ENCODE peak calls at places on chromosomes 5 and 9, in ten cellular contexts. D is pancreas; M is endothelial cell of umbilical vein; L is activated B cell treated with CpG ODN at 0.5 μM for 24 hours; H is osteocyte; G is CD8-positive, alpha-beta T cell; E is progenitor cell of endocrine pancreas; K is coronary artery; J is bronchial epithelial cell; Q is nephron progenitor cell. B is an unnamed sample.

GRCh38 chr9:80410106-80410505 is 838.3 kb downstream of the TLE4 start:
- DNase-seq in H (no peak), L (no peak), E (no peak), K (no peak), D (no peak), G (no peak), Q (peak; percentile 47), M (no peak), J (no peak), B (no peak)

GRCh38 chr9:125484632-125485282 is 222.3 kb downstream of the MAPKAP1 start:
- DNase-seq in K (no peak), E (no peak), G (no peak), J (peak; percentile 34), Q (no peak), M (peak; percentile 59), L (no peak), H (peak; percentile 34), D (no peak), B (peak; percentile 95)

GRCh38 chr9:131422241-131422792 is 28.4 kb downstream of the PRRC2B start:
- DNase-seq in L (no peak), K (no peak), M (peak; percentile 26), D (no peak), G (no peak), E (no peak), H (no peak), Q (no peak), J (peak; percentile 46), B (no peak)

GRCh38 chr5:124436294-124436693 is 310.1 kb downstream of the ZNF608 start:
- DNase-seq in K (no peak), Q (no peak), J (peak; percentile 4), G (no peak), H (no peak), D (no peak), E (no peak), M (peak; percentile 9), L (no peak), B (peak; percentile 8)

GRCh38 chr9:8560560-8561525 is 761.3 kb upstream of the DMAC1 start:
- DNase-seq in H (no peak), M (no peak), D (no peak), L (no peak), G (no peak), E (no peak), K (no peak), Q (no peak), J (peak; percentile 42), B (no peak)

GRCh38 chr5:136053336-136054121 is 24.7 kb downstream of the TGFBI start:
- DNase-seq in E (no peak), K (no peak), Q (no peak), J (peak; percentile 95), M (peak; percentile 77), H (no peak), L (no peak), G (no peak), D (no peak), B (peak; percentile 94)

GRCh38 chr5:95846554-95847260 is 24.2 kb upstream of the GLRX start:
- DNase-seq in J (peak; percentile 84), M (peak; percentile 79), L (peak; percentile 45), Q (peak; percentile 68), D (no peak), K (no peak), E (peak; percentile 36), H (peak; percentile 44), G (peak; percentile 71), B (peak; percentile 89)

GRCh38 chr5:59125961-59126360 is 543.1 kb downstream of the RAB3C start:
- DNase-seq in D (no peak), H (no peak), K (no peak), Q (no peak), G (no peak), M (no peak), L (no peak), J (no peak), E (no peak), B (peak; percentile 16)

GRCh38 chr5:114789773-114790402 is 379.8 kb downstream of the TRIM36 start:
- DNase-seq in M (no peak), L (no peak), K (no peak), G (no peak), H (no peak), E (no peak), Q (no peak), J (peak; percentile 42), D (no peak), B (peak; percentile 2)

GRCh38 chr9:75088646-75089368 is 493 bp downstream of the OSTF1 start:
- DNase-seq in J (peak; percentile 48), G (no peak), E (no peak), Q (peak; percentile 66), L (peak; percentile 40), M (peak; percentile 54), D (no peak), K (no peak), H (no peak), B (peak; percentile 67)

GRCh38 chr5:139246394-139246793 is 47.1 kb upstream of the MATR3 start:
- DNase-seq in G (no peak), M (peak; percentile 49), L (no peak), Q (no peak), H (no peak), K (no peak), E (no peak), D (no peak), J (peak; percentile 50), B (peak; percentile 23)

GRCh38 chr5:40774626-40775025 is 18.9 kb upstream of the TTC33 start:
- DNase-seq in H (no peak), Q (no peak), G (no peak), J (no peak), D (no peak), L (no peak), E (no peak), M (no peak), K (no peak), B (no peak)

GRCh38 chr5:74833537-74834266 is 32.5 kb downstream of the FAM169A start:
- DNase-seq in H (no peak), G (no peak), K (no peak), E (no peak), Q (no peak), D (no peak), L (no peak), J (no peak), M (no peak), B (no peak)

GRCh38 chr9:114112325-114112724 is 13.2 kb upstream of the KIF12 start:
- DNase-seq in M (no peak), H (no peak), G (no peak), K (no peak), J (no peak), D (no peak), Q (no peak), E (no peak), L (no peak), B (peak; percentile 43)

GRCh38 chr9:71984388-71985069 is 73.1 kb downstream of the C9orf85 start:
- DNase-seq in H (no peak), J (peak; percentile 55), E (no peak), D (no peak), M (no peak), G (no peak), Q (no peak), L (no peak), K (peak; percentile 75), B (peak; percentile 60)

GRCh38 chr5:151026088-151026487 is 5.7 kb downstream of the GPX3 start:
- DNase-seq in M (no peak), D (no peak), E (no peak), H (no peak), L (no peak), J (no peak), G (no peak), Q (no peak), K (no peak), B (no peak)

GRCh38 chr5:45779874-45780671 is 83.9 kb upstream of the HCN1 start:
- DNase-seq in D (no peak), Q (no peak), G (no peak), J (no peak), E (no peak), H (no peak), M (no peak), K (no peak), L (no peak), B (no peak)

GRCh38 chr5:45772402-45772801 is 76.2 kb upstream of the HCN1 start:
- DNase-seq in J (no peak), Q (no peak), G (no peak), L (no peak), K (no peak), H (no peak), E (no peak), D (no peak), M (no peak), B (no peak)

GRCh38 chr5:45774528-45774927 is 78.3 kb upstream of the HCN1 start:
- DNase-seq in E (no peak), L (no peak), J (peak; percentile 1), G (no peak), D (no peak), K (no peak), M (no peak), Q (no peak), H (no peak), B (no peak)
- TF ChIP-seq CTCF in E (peak; percentile 63), L (no peak), J (no peak), G (no peak), D (peak; percentile 30), K (no peak), M (no peak), Q (peak; percentile 35), H (no peak), B (no peak)

DNA sequence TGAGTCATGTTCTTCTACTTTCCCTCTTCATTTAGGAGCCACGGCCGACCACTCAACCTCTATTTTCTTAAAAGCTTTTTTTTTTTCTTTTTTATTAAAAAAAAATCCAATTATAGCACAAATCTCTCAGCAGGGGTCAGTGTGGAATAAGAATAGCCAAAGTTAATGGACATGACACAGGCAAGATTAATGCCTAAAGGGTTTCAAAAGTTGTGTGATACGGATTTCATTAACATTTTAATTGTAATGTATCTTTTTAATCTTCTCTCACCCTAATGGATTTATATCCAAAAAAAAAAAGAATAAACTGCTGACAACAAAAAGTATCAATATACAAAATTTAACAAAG is 5.4 kb downstream of the NACC2 start:
- DNase-seq in Q (no peak), G (no peak), H (no peak), D (no peak), E (no peak), L (no peak), K (no peak), J (peak; percentile 17), M (peak; percentile 53), B (peak; percentile 71)
- TF ChIP-seq CTCF in Q (peak; percentile 20), G (peak; percentile 65), H (peak; percentile 60), D (no peak), E (peak; percentile 49), L (no peak), K (peak; percentile 17), J (no peak), M (peak; percentile 22), B (peak; percentile 49)

DNA sequence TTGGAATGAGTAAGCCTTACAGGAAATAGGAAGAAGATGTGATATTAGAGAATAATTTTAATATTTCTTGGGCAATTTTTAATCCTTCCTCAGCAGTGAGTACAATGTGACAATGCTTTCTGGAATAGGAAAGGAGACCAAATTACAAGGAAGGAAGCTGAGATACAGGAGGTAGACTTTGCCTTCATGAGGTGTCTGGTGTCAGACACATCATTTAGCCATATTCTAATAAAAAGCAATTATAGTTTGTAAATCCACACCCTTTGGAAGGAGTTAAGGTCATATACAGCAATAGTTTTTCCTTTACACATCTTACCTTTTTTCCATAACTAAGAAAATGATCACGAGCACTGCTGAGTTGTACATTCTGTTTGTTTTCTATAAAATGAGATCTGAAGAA is 390.4 kb downstream of the SH3GL2 start:
- DNase-seq in L (no peak), Q (no peak), K (no peak), H (no peak), D (no peak), M (no peak), G (no peak), E (no peak), J (no peak), B (no peak)
- TF ChIP-seq CTCF in L (no peak), Q (no peak), K (no peak), H (no peak), D (no peak), M (no peak), G (no peak), E (no peak), J (no peak), B (no peak)

GRCh38 chr9:77980622-77981021 is 51.0 kb downstream of the GNAQ start:
- DNase-seq in E (no peak), G (no peak), K (no peak), J (peak; percentile 82), M (peak; percentile 37), Q (no peak), H (no peak), L (no peak), D (no peak), B (peak; percentile 70)
- TF ChIP-seq CTCF in E (no peak), G (no peak), K (no peak), J (no peak), M (no peak), Q (no peak), H (no peak), L (no peak), D (no peak), B (no peak)